ENCODE peak calls at places on chromosome X, in seven cellular contexts. C, M, U, O, F, K and D are unnamed samples.

GRCh38 chrX:11944486-11944885 is 186.4 kb downstream of the MSL3 start:
- DNase-seq in K (peak), C (no peak), U (peak), M (no peak), F (peak), O (peak), D (no peak)

GRCh38 chrX:40663078-40663740 is 15.8 kb upstream of the CXorf38 start:
- DNase-seq in M (no peak), U (no peak), F (no peak), K (no peak), C (no peak), O (no peak), D (no peak)

GRCh38 chrX:53320543-53321215 is 39.3 kb upstream of the IQSEC2 start:
- DNase-seq in F (peak), C (no peak), O (no peak), M (no peak), U (peak), K (no peak), D (peak)

GRCh38 chrX:73577368-73577767 is 14.4 kb downstream of the CHIC1 start:
- DNase-seq in O (no peak), U (peak), C (no peak), M (no peak), F (no peak), K (peak), D (no peak)

GRCh38 chrX:65528705-65529340 is 5.8 kb downstream of the LAS1L start:
- DNase-seq in U (peak), F (peak), C (no peak), M (no peak), K (no peak), O (peak), D (peak)

GRCh38 chrX:47513697-47514085 is 30.7 kb upstream of the ZNF41 start:
- DNase-seq in M (no peak), C (no peak), K (no peak), O (no peak), U (no peak), F (no peak), D (no peak)

GRCh38 chrX:43615677-43616076 is 40.4 kb upstream of the MAOA start:
- DNase-seq in C (no peak), F (peak), O (no peak), M (no peak), K (no peak), U (peak), D (no peak)

GRCh38 chrX:82648062-82648461 is 860.0 kb upstream of the POU3F4 start:
- DNase-seq in O (no peak), C (no peak), U (no peak), F (peak), M (no peak), K (no peak), D (no peak)

GRCh38 chrX:129663171-129663570 is 8.4 kb upstream of the APLN start:
- DNase-seq in C (no peak), O (no peak), U (no peak), K (no peak), M (no peak), F (no peak), D (no peak)

GRCh38 chrX:153739754-153740486 is 15.3 kb downstream of the ABCD1 start:
- DNase-seq in M (no peak), U (peak), F (no peak), O (no peak), K (no peak), C (no peak), D (no peak)

GRCh38 chrX:104668550-104668949 is 102.6 kb downstream of the IL1RAPL2 start:
- DNase-seq in K (no peak), M (no peak), U (peak), C (no peak), O (peak), F (peak), D (no peak)

GRCh38 chrX:80812176-80812575 is 2.5 kb upstream of the BRWD3 start:
- DNase-seq in F (peak), O (peak), K (peak), M (peak), C (no peak), U (peak), D (no peak)

GRCh38 chrX:97705936-97706335 is 822.2 kb downstream of the RPA4 start:
- DNase-seq in O (no peak), M (no peak), C (no peak), F (no peak), U (no peak), K (peak), D (no peak)

GRCh38 chrX:22060451-22060940 is 28.4 kb downstream of the PHEX start:
- DNase-seq in F (no peak), M (no peak), K (no peak), U (no peak), C (no peak), O (no peak), D (no peak)

GRCh38 chrX:104018126-104018525 is 4.6 kb upstream of the H2BW1 start:
- DNase-seq in O (no peak), C (no peak), U (no peak), F (no peak), K (no peak), M (no peak), D (no peak)

GRCh38 chrX:123807825-123808416 is 51.9 kb upstream of the XIAP start:
- DNase-seq in M (no peak), F (no peak), U (no peak), C (no peak), O (no peak), K (peak), D (no peak)

GRCh38 chrX:91414710-91415109 is 19.9 kb upstream of the PABPC5 start:
- DNase-seq in M (no peak), O (peak), C (no peak), U (peak), K (no peak), F (peak), D (peak)

GRCh38 chrX:134774190-134775048 is 116.1 kb upstream of the PLAC1 start:
- DNase-seq in U (no peak), M (no peak), O (no peak), K (no peak), F (no peak), C (no peak), D (no peak)

GRCh38 chrX:27917713-27918500 is 63.3 kb downstream of the DCAF8L1 start:
- DNase-seq in K (no peak), F (no peak), C (no peak), U (no peak), O (no peak), M (no peak), D (no peak)

GRCh38 chrX:48938721-48939416 is 18.5 kb downstream of the OTUD5 start:
- DNase-seq in M (no peak), K (no peak), F (no peak), U (no peak), O (no peak), C (no peak), D (no peak)